ENCODE peak calls at places on chromosomes 11 and 22, in four cellular contexts. I is HepG2, P is H1, W is GM12878. L is an unnamed sample.
A peak's percentile ranks its signal among the peaks of the same experiment; 100 is the strongest.

GRCh38 chr22:36469094-36469710 is 12.2 kb downstream of the TXN2 start:
- DNase-seq in I (no peak), W (no peak), P (no peak), L (no peak)

GRCh38 chr22:24950272-24950902 is 2.1 kb upstream of the KIAA1671 start:
- DNase-seq in W (no peak), P (peak; percentile 76), I (peak; percentile 20), L (peak; percentile 56)

GRCh38 chr22:39693943-39694500 is 123.5 kb downstream of the CACNA1I start:
- DNase-seq in W (no peak), P (no peak), I (no peak), L (no peak)

GRCh38 chr11:123475478-123475877 is 45.4 kb downstream of the GRAMD1B start:
- DNase-seq in P (no peak), W (no peak), I (no peak), L (no peak)

GRCh38 chr11:130213143-130213978 is 53.8 kb downstream of the ST14 start:
- DNase-seq in W (no peak), I (peak; percentile 21), P (peak; percentile 96), L (peak; percentile 88)

GRCh38 chr11:57641011-57641410 is 8.7 kb downstream of the YPEL4 start:
- DNase-seq in I (no peak), W (no peak), P (no peak), L (peak; percentile 49)

GRCh38 chr11:134634897-134635831 is 223.1 kb upstream of the B3GAT1 start:
- DNase-seq in P (no peak), W (no peak), I (no peak), L (no peak)

GRCh38 chr11:123166095-123166559 is 28.9 kb downstream of the CLMP start:
- DNase-seq in P (peak; percentile 88), I (no peak), W (no peak), L (peak; percentile 63)

GRCh38 chr11:126834573-126834972 is 166.0 kb downstream of the KIRREL3 start:
- DNase-seq in I (no peak), P (no peak), W (no peak), L (no peak)

GRCh38 chr11:95512682-95513081 is 276.9 kb downstream of the FAM76B start:
- DNase-seq in P (no peak), W (no peak), I (peak; percentile 14), L (no peak)

DNA sequence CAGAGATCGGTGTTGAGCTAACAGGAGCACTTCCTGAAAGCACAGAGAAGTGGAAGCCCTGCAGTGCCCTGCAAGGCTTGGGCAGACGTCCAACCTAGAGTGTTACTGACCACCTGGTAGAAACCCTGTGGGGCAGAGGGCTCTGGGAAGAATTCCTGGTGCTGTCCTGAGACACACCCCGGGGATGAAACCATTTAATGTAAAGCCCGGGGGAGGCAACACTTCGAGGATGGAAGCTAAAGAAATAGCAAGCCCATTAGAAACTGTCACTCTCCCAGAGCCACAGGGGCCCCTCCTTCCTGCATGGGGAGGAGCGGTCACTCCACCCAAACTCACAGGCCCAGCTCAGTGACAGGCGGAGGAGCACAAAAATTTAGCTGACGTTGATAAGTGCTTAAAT is 57.6 kb downstream of the NRXN2 start:
- DNase-seq in W (no peak), I (no peak), P (no peak), L (no peak)
- TF ChIP-seq SP1 in W (no peak), I (no peak), P (no peak), L (no peak)

GRCh38 chr11:4672470-4672869 is 25.2 kb downstream of the OR51E2 start:
- DNase-seq in W (no peak), I (no peak), P (no peak), L (no peak)
- TF ChIP-seq SUZ12 in W (no peak), I (no peak), P (no peak), L (no peak)

GRCh38 chr11:44939673-44940072 is 11.0 kb downstream of the TP53I11 start:
- DNase-seq in I (peak; percentile 7), W (no peak), P (no peak), L (peak; percentile 33)
- TF ChIP-seq SP1 in I (no peak), W (no peak), P (no peak), L (no peak)

GRCh38 chr11:18366286-18366685 is 28.1 kb upstream of the LDHA start:
- DNase-seq in I (no peak), P (no peak), W (no peak), L (no peak)

GRCh38 chr11:18365736-18366135 is 28.6 kb upstream of the LDHA start:
- DNase-seq in P (no peak), I (no peak), W (no peak), L (no peak)

GRCh38 chr11:18367431-18367830 is 26.9 kb upstream of the LDHA start:
- DNase-seq in P (no peak), W (no peak), I (no peak), L (no peak)

GRCh38 chr11:18369398-18369797 is 25.0 kb upstream of the LDHA start:
- DNase-seq in I (no peak), P (no peak), W (no peak), L (no peak)

DNA sequence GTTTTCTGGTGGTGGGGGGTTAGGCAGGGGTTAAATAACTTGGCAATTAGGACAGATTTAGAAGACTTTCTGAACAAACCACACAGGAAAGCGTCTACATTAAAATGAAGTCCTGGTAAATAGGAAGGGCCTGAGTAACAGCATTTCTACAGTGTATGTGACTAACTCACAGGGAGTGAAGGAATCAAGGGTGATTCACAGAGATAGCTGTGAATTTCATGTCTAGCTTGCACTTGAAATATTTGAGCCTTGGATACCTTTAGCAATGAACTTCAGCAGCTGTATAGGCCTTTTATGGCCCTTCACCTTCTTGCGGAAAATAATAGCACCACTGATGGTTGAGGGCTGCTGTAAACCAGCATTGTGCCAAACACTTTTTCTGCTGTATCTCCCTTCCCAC is 26.1 kb upstream of the LDHA start:
- DNase-seq in P (no peak), I (no peak), W (no peak), L (no peak)
- TF ChIP-seq SUZ12 in P (no peak), I (no peak), W (no peak), L (no peak)

DNA sequence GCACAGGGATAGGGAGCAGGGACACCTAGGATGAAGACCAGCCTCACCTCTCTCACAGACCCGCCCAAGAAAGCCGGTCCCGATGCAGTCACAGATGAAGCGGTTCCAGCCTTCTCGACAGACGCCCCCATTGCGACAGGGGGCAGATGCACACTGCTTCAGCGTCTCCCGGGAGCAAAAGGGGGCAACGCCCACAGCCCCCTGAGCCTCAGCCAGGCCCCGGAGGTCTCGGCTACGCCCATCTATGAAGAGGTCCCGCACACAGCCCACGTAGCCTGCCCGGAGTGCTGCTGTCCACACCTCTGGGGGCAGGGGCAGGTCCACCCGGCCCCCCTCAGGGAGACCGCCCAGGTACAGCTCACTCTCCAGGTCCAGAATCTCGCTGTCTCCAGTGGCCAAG is 62.3 kb downstream of the NRXN2 start:
- DNase-seq in I (no peak), W (no peak), P (no peak), L (no peak)
- TF ChIP-seq SP1 in I (no peak), W (no peak), P (no peak), L (no peak)

DNA sequence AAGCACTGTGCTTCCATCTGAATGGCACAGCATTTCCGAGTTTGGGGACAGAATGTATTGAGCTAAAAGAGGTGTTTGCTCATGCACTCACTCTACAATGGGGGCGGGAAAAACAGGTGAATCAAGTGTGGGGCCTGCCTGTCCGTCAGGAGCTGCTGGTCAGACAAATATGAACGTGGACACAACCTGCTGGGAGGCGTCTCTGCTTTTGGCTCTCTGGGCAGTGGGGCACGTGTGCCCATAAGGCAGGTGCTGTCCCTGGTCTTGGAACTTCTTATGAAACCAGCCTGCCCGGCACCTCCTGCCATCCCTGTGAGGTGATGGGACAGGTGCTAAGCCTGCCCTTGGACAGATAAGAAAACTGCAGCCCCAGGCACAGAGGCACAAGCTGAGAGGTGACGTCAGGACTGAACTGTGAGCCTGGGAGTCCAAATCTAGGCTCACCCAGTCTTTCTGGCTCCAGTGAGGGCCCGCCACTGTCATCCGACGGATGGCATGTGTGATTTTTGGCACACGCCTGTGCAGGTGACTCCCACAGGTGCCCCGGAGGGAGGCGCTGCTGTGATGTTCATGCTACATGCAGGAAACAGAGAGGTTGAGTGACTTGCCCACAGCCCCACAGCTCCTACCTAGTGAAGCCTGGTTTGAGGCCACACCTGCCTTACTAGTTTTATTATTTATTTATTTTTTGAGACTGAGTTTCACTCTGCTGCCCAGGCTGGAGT is 51.6 kb downstream of the SMIM38 start:
- DNase-seq in I (no peak), P (no peak), W (no peak), L (no peak)
- TF ChIP-seq SUZ12 in I (no peak), P (no peak), W (no peak), L (no peak)

DNA sequence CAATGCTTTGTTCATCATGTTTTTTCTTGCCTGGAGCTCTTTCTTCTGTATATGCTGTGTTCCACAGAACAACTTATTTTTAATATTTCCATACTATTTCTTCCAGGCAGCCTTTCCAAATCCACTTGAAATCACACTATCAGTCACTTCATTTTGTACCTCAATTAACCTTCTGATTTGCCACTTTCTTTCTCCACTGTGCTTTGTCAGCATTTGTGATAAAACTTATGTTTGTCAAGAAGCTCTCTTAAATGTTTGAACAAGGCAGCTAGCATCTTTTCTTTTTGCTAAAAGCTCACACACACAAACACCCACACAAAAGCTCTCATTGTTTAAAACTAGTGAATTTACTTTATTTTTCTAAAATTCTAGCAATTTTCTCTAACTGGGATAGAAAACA is 2014.7 kb upstream of the RAG2 start:
- DNase-seq in P (no peak), W (no peak), I (no peak), L (no peak)
- TF ChIP-seq SP1 in P (no peak), W (no peak), I (no peak), L (no peak)

L was measured in HEK293T.